ENCODE peak calls at places on chromosomes 2 and 18, in eight cellular contexts. One of them, this sample, is unnamed.

GRCh38 chr2:84474176-84474575 is 15.1 kb upstream of the SUCLG1 start:
- DNase-seq in right cardiac atrium: no peak
- DNase-seq in foreskin fibroblast: no peak
- DNase-seq in progenitor cell of endocrine pancreas: no peak
- DNase-seq in A172: no peak
- DNase-seq in naive thymus-derived CD8-positive, alpha-beta T cell: no peak
- DNase-seq in endothelial cell of umbilical vein: no peak
- DNase-seq in spleen: no peak
- DNase-seq in this sample: no peak

GRCh38 chr2:181104512-181105121 is 124.2 kb downstream of the UBE2E3 start:
- DNase-seq in right cardiac atrium: no peak
- DNase-seq in foreskin fibroblast: peak
- DNase-seq in endothelial cell of umbilical vein: peak
- DNase-seq in spleen: no peak
- DNase-seq in progenitor cell of endocrine pancreas: no peak
- DNase-seq in A172: peak
- DNase-seq in naive thymus-derived CD8-positive, alpha-beta T cell: no peak
- DNase-seq in this sample: peak

GRCh38 chr2:100197643-100198153 is 55.3 kb upstream of the AFF3 start:
- DNase-seq in A172: peak
- DNase-seq in naive thymus-derived CD8-positive, alpha-beta T cell: no peak
- DNase-seq in endothelial cell of umbilical vein: peak
- DNase-seq in progenitor cell of endocrine pancreas: no peak
- DNase-seq in right cardiac atrium: peak
- DNase-seq in spleen: no peak
- DNase-seq in foreskin fibroblast: peak
- DNase-seq in this sample: no peak

GRCh38 chr18:2009957-2010697 is 561.2 kb downstream of the METTL4 start:
- DNase-seq in right cardiac atrium: no peak
- DNase-seq in progenitor cell of endocrine pancreas: no peak
- DNase-seq in foreskin fibroblast: no peak
- DNase-seq in endothelial cell of umbilical vein: no peak
- DNase-seq in naive thymus-derived CD8-positive, alpha-beta T cell: no peak
- DNase-seq in spleen: no peak
- DNase-seq in A172: no peak
- DNase-seq in this sample: no peak

GRCh38 chr2:240124651-240125030 is 11.5 kb downstream of the COPS9 start:
- DNase-seq in naive thymus-derived CD8-positive, alpha-beta T cell: no peak
- DNase-seq in right cardiac atrium: no peak
- DNase-seq in endothelial cell of umbilical vein: no peak
- DNase-seq in spleen: peak
- DNase-seq in A172: no peak
- DNase-seq in foreskin fibroblast: no peak
- DNase-seq in progenitor cell of endocrine pancreas: no peak
- DNase-seq in this sample: no peak

GRCh38 chr18:6465281-6465680 is 50.6 kb upstream of the L3MBTL4 start:
- DNase-seq in naive thymus-derived CD8-positive, alpha-beta T cell: no peak
- DNase-seq in endothelial cell of umbilical vein: no peak
- DNase-seq in progenitor cell of endocrine pancreas: no peak
- DNase-seq in A172: no peak
- DNase-seq in spleen: no peak
- DNase-seq in right cardiac atrium: no peak
- DNase-seq in foreskin fibroblast: no peak
- DNase-seq in this sample: no peak

GRCh38 chr2:199955339-199956061 is at the start of the genes MAIP1 and TYW5:
- DNase-seq in endothelial cell of umbilical vein: peak
- DNase-seq in foreskin fibroblast: peak
- DNase-seq in A172: peak
- DNase-seq in naive thymus-derived CD8-positive, alpha-beta T cell: peak
- DNase-seq in progenitor cell of endocrine pancreas: peak
- DNase-seq in right cardiac atrium: peak
- DNase-seq in spleen: peak
- DNase-seq in this sample: peak

GRCh38 chr2:169259402-169259801 is 102.9 kb downstream of the LRP2 start:
- DNase-seq in A172: no peak
- DNase-seq in endothelial cell of umbilical vein: no peak
- DNase-seq in foreskin fibroblast: no peak
- DNase-seq in right cardiac atrium: no peak
- DNase-seq in naive thymus-derived CD8-positive, alpha-beta T cell: no peak
- DNase-seq in spleen: no peak
- DNase-seq in progenitor cell of endocrine pancreas: no peak
- DNase-seq in this sample: no peak

GRCh38 chr18:39571511-39571910 is 2005.9 kb upstream of the CELF4 start:
- DNase-seq in A172: peak
- DNase-seq in endothelial cell of umbilical vein: peak
- DNase-seq in naive thymus-derived CD8-positive, alpha-beta T cell: no peak
- DNase-seq in spleen: no peak
- DNase-seq in foreskin fibroblast: peak
- DNase-seq in right cardiac atrium: no peak
- DNase-seq in progenitor cell of endocrine pancreas: no peak
- DNase-seq in this sample: no peak

GRCh38 chr2:50529600-50530218 is 502.2 kb downstream of the NRXN1 start:
- DNase-seq in foreskin fibroblast: peak
- DNase-seq in endothelial cell of umbilical vein: peak
- DNase-seq in naive thymus-derived CD8-positive, alpha-beta T cell: no peak
- DNase-seq in A172: peak
- DNase-seq in spleen: no peak
- DNase-seq in progenitor cell of endocrine pancreas: no peak
- DNase-seq in right cardiac atrium: no peak
- DNase-seq in this sample: peak

GRCh38 chr2:6948081-6949008 is 31.1 kb downstream of the RNF144A start:
- DNase-seq in spleen: no peak
- DNase-seq in naive thymus-derived CD8-positive, alpha-beta T cell: no peak
- DNase-seq in endothelial cell of umbilical vein: no peak
- DNase-seq in right cardiac atrium: no peak
- DNase-seq in progenitor cell of endocrine pancreas: no peak
- DNase-seq in A172: no peak
- DNase-seq in foreskin fibroblast: no peak
- DNase-seq in this sample: no peak

GRCh38 chr2:39919511-39920317 is 140.7 kb upstream of the THUMPD2 start:
- DNase-seq in A172: no peak
- DNase-seq in right cardiac atrium: peak
- DNase-seq in spleen: no peak
- DNase-seq in foreskin fibroblast: no peak
- DNase-seq in progenitor cell of endocrine pancreas: no peak
- DNase-seq in endothelial cell of umbilical vein: no peak
- DNase-seq in naive thymus-derived CD8-positive, alpha-beta T cell: no peak
- DNase-seq in this sample: no peak

GRCh38 chr2:170360546-170361358 is 182.8 kb downstream of the MYO3B start:
- DNase-seq in right cardiac atrium: no peak
- DNase-seq in endothelial cell of umbilical vein: no peak
- DNase-seq in naive thymus-derived CD8-positive, alpha-beta T cell: no peak
- DNase-seq in A172: no peak
- DNase-seq in progenitor cell of endocrine pancreas: no peak
- DNase-seq in foreskin fibroblast: no peak
- DNase-seq in spleen: no peak
- DNase-seq in this sample: no peak

GRCh38 chr2:9769171-9770005 is 73.9 kb upstream of the TAF1B start:
- DNase-seq in A172: no peak
- DNase-seq in endothelial cell of umbilical vein: no peak
- DNase-seq in naive thymus-derived CD8-positive, alpha-beta T cell: no peak
- DNase-seq in foreskin fibroblast: no peak
- DNase-seq in spleen: no peak
- DNase-seq in progenitor cell of endocrine pancreas: no peak
- DNase-seq in right cardiac atrium: no peak
- DNase-seq in this sample: no peak

GRCh38 chr2:241804326-241805276 is 4.4 kb upstream of the NEU4 start:
- DNase-seq in spleen: peak
- DNase-seq in endothelial cell of umbilical vein: no peak
- DNase-seq in right cardiac atrium: peak
- DNase-seq in progenitor cell of endocrine pancreas: no peak
- DNase-seq in naive thymus-derived CD8-positive, alpha-beta T cell: no peak
- DNase-seq in foreskin fibroblast: no peak
- DNase-seq in A172: peak
- DNase-seq in this sample: no peak

GRCh38 chr2:26632624-26633185 is 8.5 kb downstream of the CIB4 start:
- DNase-seq in naive thymus-derived CD8-positive, alpha-beta T cell: no peak
- DNase-seq in right cardiac atrium: no peak
- DNase-seq in foreskin fibroblast: no peak
- DNase-seq in A172: no peak
- DNase-seq in endothelial cell of umbilical vein: no peak
- DNase-seq in progenitor cell of endocrine pancreas: no peak
- DNase-seq in spleen: no peak
- DNase-seq in this sample: no peak

This sample was measured in B cell.